ENCODE peak calls at places on chromosomes 2 and 18, in ten cellular contexts. One of them, this sample, is unnamed.

GRCh38 chr2:199833525-199833924 is 17.5 kb downstream of the FTCDNL1 start:
- DNase-seq in upper lobe of right lung: no peak
- DNase-seq in kidney: no peak
- DNase-seq in psoas muscle: no peak
- DNase-seq in mammary epithelial cell: no peak
- DNase-seq in kidney epithelial cell: no peak
- DNase-seq in bronchial epithelial cell: no peak
- DNase-seq in adrenal gland: no peak
- DNase-seq in fibroblast of the aortic adventitia: peak
- DNase-seq in fibroblast of mammary gland: no peak
- DNase-seq in this sample: no peak

GRCh38 chr18:54712758-54713157 is 115.5 kb upstream of the RAB27B start:
- DNase-seq in psoas muscle: no peak
- DNase-seq in upper lobe of right lung: no peak
- DNase-seq in kidney: no peak
- DNase-seq in fibroblast of the aortic adventitia: no peak
- DNase-seq in bronchial epithelial cell: no peak
- DNase-seq in adrenal gland: no peak
- DNase-seq in kidney epithelial cell: no peak
- DNase-seq in mammary epithelial cell: peak
- DNase-seq in fibroblast of mammary gland: no peak
- DNase-seq in this sample: no peak

GRCh38 chr2:190267302-190267701 is 52.3 kb downstream of the HIBCH start:
- DNase-seq in fibroblast of the aortic adventitia: peak
- DNase-seq in psoas muscle: no peak
- DNase-seq in kidney epithelial cell: peak
- DNase-seq in adrenal gland: peak
- DNase-seq in fibroblast of mammary gland: peak
- DNase-seq in mammary epithelial cell: peak
- DNase-seq in kidney: no peak
- DNase-seq in bronchial epithelial cell: peak
- DNase-seq in upper lobe of right lung: no peak
- DNase-seq in this sample: peak

GRCh38 chr2:160336091-160336490 is 136.0 kb upstream of the ITGB6 start:
- DNase-seq in mammary epithelial cell: no peak
- DNase-seq in fibroblast of the aortic adventitia: peak
- DNase-seq in bronchial epithelial cell: no peak
- DNase-seq in adrenal gland: no peak
- DNase-seq in psoas muscle: no peak
- DNase-seq in upper lobe of right lung: no peak
- DNase-seq in kidney: no peak
- DNase-seq in kidney epithelial cell: no peak
- DNase-seq in fibroblast of mammary gland: no peak
- DNase-seq in this sample: no peak

GRCh38 chr18:26471027-26471426 is 77.3 kb downstream of the KCTD1 start:
- DNase-seq in kidney: no peak
- DNase-seq in adrenal gland: no peak
- DNase-seq in psoas muscle: no peak
- DNase-seq in bronchial epithelial cell: no peak
- DNase-seq in mammary epithelial cell: no peak
- DNase-seq in fibroblast of mammary gland: no peak
- DNase-seq in upper lobe of right lung: no peak
- DNase-seq in fibroblast of the aortic adventitia: no peak
- DNase-seq in kidney epithelial cell: no peak
- DNase-seq in this sample: no peak

GRCh38 chr2:233436191-233436581 is 81.9 kb downstream of the DGKD start:
- DNase-seq in kidney epithelial cell: no peak
- DNase-seq in mammary epithelial cell: no peak
- DNase-seq in fibroblast of the aortic adventitia: no peak
- DNase-seq in bronchial epithelial cell: no peak
- DNase-seq in adrenal gland: no peak
- DNase-seq in kidney: no peak
- DNase-seq in psoas muscle: no peak
- DNase-seq in upper lobe of right lung: peak
- DNase-seq in fibroblast of mammary gland: no peak
- DNase-seq in this sample: no peak

GRCh38 chr2:152097291-152098032 is 1.4 kb downstream of the CACNB4 start:
- DNase-seq in psoas muscle: no peak
- DNase-seq in upper lobe of right lung: no peak
- DNase-seq in mammary epithelial cell: peak
- DNase-seq in fibroblast of mammary gland: peak
- DNase-seq in fibroblast of the aortic adventitia: peak
- DNase-seq in bronchial epithelial cell: peak
- DNase-seq in kidney: no peak
- DNase-seq in kidney epithelial cell: no peak
- DNase-seq in adrenal gland: peak
- DNase-seq in this sample: no peak

GRCh38 chr2:99397251-99397920 is 60.2 kb downstream of the EIF5B start:
- DNase-seq in upper lobe of right lung: no peak
- DNase-seq in kidney epithelial cell: no peak
- DNase-seq in mammary epithelial cell: no peak
- DNase-seq in psoas muscle: no peak
- DNase-seq in bronchial epithelial cell: no peak
- DNase-seq in adrenal gland: no peak
- DNase-seq in kidney: no peak
- DNase-seq in fibroblast of the aortic adventitia: no peak
- DNase-seq in fibroblast of mammary gland: no peak
- DNase-seq in this sample: no peak

GRCh38 chr18:33014060-33014796 is 241.4 kb upstream of the KLHL14 start:
- DNase-seq in adrenal gland: no peak
- DNase-seq in kidney epithelial cell: no peak
- DNase-seq in fibroblast of mammary gland: no peak
- DNase-seq in psoas muscle: no peak
- DNase-seq in kidney: no peak
- DNase-seq in upper lobe of right lung: no peak
- DNase-seq in fibroblast of the aortic adventitia: no peak
- DNase-seq in bronchial epithelial cell: peak
- DNase-seq in mammary epithelial cell: no peak
- DNase-seq in this sample: no peak

GRCh38 chr2:238908960-238909951 is 61.4 kb downstream of the TWIST2 start:
- DNase-seq in psoas muscle: peak
- DNase-seq in bronchial epithelial cell: peak
- DNase-seq in kidney epithelial cell: no peak
- DNase-seq in upper lobe of right lung: peak
- DNase-seq in fibroblast of the aortic adventitia: peak
- DNase-seq in fibroblast of mammary gland: peak
- DNase-seq in mammary epithelial cell: no peak
- DNase-seq in adrenal gland: peak
- DNase-seq in kidney: no peak
- DNase-seq in this sample: peak

GRCh38 chr2:2731885-2732284 is 400.8 kb upstream of the MYT1L start:
- DNase-seq in psoas muscle: no peak
- DNase-seq in adrenal gland: no peak
- DNase-seq in fibroblast of mammary gland: no peak
- DNase-seq in kidney epithelial cell: no peak
- DNase-seq in upper lobe of right lung: no peak
- DNase-seq in kidney: no peak
- DNase-seq in mammary epithelial cell: no peak
- DNase-seq in fibroblast of the aortic adventitia: no peak
- DNase-seq in bronchial epithelial cell: no peak
- DNase-seq in this sample: no peak

GRCh38 chr2:130183500-130184373 is 1.7 kb downstream of the MZT2B start:
- DNase-seq in mammary epithelial cell: no peak
- DNase-seq in kidney epithelial cell: no peak
- DNase-seq in bronchial epithelial cell: no peak
- DNase-seq in fibroblast of the aortic adventitia: peak
- DNase-seq in psoas muscle: peak
- DNase-seq in kidney: no peak
- DNase-seq in adrenal gland: peak
- DNase-seq in fibroblast of mammary gland: peak
- DNase-seq in upper lobe of right lung: no peak
- DNase-seq in this sample: peak

GRCh38 chr2:197975956-197976519 is 171.6 kb downstream of the PLCL1 start:
- DNase-seq in mammary epithelial cell: no peak
- DNase-seq in bronchial epithelial cell: no peak
- DNase-seq in upper lobe of right lung: no peak
- DNase-seq in kidney: no peak
- DNase-seq in fibroblast of the aortic adventitia: peak
- DNase-seq in psoas muscle: no peak
- DNase-seq in adrenal gland: no peak
- DNase-seq in fibroblast of mammary gland: no peak
- DNase-seq in kidney epithelial cell: no peak
- DNase-seq in this sample: no peak

GRCh38 chr2:206993964-206994363 is 54.6 kb downstream of the CPO start:
- DNase-seq in psoas muscle: no peak
- DNase-seq in kidney: no peak
- DNase-seq in kidney epithelial cell: no peak
- DNase-seq in fibroblast of mammary gland: no peak
- DNase-seq in fibroblast of the aortic adventitia: no peak
- DNase-seq in bronchial epithelial cell: no peak
- DNase-seq in adrenal gland: no peak
- DNase-seq in upper lobe of right lung: no peak
- DNase-seq in mammary epithelial cell: no peak
- DNase-seq in this sample: peak

DNA sequence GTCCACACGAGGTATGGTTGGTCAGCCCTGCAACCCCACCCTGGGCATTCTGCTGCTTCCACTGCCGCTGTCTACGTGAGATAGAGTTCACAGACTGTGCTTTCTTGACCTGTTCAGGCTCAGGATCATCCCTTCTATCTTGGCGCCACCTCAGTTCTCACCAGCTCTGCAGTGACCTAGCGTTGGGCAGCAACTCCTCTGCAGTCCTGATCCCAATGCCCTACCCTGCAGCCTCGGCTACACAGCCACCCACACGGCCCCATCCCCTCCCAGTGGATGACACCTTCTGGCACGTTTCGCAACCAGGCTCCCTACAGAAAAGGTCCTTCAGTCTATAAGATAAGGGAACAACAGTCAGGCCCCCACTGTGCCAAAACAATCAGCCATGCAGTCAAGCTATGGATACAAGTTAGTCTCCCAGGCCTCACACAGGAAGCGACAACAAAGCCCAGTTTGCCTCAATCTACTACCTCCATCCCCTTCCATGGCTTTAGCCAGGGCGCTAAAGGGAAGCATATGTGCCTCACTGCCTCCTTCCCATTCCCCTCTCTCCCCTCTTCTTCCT is 317.9 kb upstream of the PKDCC start:
- DNase-seq in psoas muscle: no peak
- DNase-seq in fibroblast of the aortic adventitia: no peak
- DNase-seq in mammary epithelial cell: no peak
- DNase-seq in kidney: no peak
- DNase-seq in adrenal gland: no peak
- DNase-seq in upper lobe of right lung: no peak
- DNase-seq in fibroblast of mammary gland: no peak
- DNase-seq in kidney epithelial cell: no peak
- DNase-seq in bronchial epithelial cell: no peak
- DNase-seq in this sample: no peak
- TF ChIP-seq CTCF in psoas muscle: no peak
- TF ChIP-seq CTCF in fibroblast of the aortic adventitia: no peak
- TF ChIP-seq CTCF in mammary epithelial cell: no peak
- TF ChIP-seq CTCF in kidney: no peak
- TF ChIP-seq CTCF in adrenal gland: no peak
- TF ChIP-seq CTCF in upper lobe of right lung: no peak
- TF ChIP-seq CTCF in fibroblast of mammary gland: no peak
- TF ChIP-seq CTCF in kidney epithelial cell: no peak
- TF ChIP-seq CTCF in bronchial epithelial cell: no peak
- TF ChIP-seq CTCF in this sample: no peak

DNA sequence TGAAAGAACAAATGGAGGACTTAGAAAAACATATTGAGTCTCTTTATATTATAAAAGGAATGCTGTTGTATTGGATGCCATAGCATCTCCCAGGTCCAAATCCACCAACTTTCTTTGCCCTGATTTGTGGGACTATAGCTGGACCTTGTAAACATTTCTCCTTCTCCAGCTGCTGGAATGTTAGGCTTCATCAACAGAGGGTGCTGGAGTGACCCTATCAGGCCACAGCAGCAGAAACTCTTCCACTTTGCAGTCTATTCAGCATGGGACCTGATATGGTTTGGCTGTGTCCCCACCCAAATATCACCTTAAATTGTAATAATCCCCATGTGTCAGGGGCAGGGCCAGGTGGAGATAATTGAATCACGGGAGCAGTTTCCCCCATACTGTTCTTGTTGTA is 138.4 kb upstream of the ARL4C start:
- DNase-seq in fibroblast of the aortic adventitia: peak
- DNase-seq in kidney: no peak
- DNase-seq in mammary epithelial cell: no peak
- DNase-seq in fibroblast of mammary gland: no peak
- DNase-seq in bronchial epithelial cell: no peak
- DNase-seq in adrenal gland: no peak
- DNase-seq in upper lobe of right lung: no peak
- DNase-seq in kidney epithelial cell: no peak
- DNase-seq in psoas muscle: no peak
- DNase-seq in this sample: no peak
- TF ChIP-seq CTCF in fibroblast of the aortic adventitia: peak
- TF ChIP-seq CTCF in kidney: no peak
- TF ChIP-seq CTCF in mammary epithelial cell: peak
- TF ChIP-seq CTCF in fibroblast of mammary gland: peak
- TF ChIP-seq CTCF in bronchial epithelial cell: no peak
- TF ChIP-seq CTCF in adrenal gland: no peak
- TF ChIP-seq CTCF in upper lobe of right lung: no peak
- TF ChIP-seq CTCF in kidney epithelial cell: no peak
- TF ChIP-seq CTCF in psoas muscle: no peak
- TF ChIP-seq CTCF in this sample: peak

DNA sequence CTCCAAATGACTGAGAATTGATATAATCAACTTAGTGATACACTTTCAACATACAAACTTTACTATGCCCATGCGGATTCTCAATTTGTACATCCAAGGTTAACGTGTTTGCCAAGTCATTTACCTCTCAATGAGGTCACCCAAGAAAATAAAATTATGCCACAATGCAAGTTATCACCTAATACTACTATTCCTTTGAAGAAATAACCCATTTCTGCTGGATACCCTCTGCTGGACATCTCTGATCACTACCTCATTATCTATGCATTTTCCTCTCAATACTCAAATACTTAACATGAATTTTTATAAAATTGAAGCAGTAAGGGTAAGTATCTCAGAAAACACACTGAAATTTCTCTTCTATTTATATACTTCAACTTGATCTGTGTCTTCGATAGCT is 12.7 kb downstream of the HNRNPLL start:
- DNase-seq in psoas muscle: no peak
- DNase-seq in upper lobe of right lung: no peak
- DNase-seq in adrenal gland: no peak
- DNase-seq in fibroblast of the aortic adventitia: no peak
- DNase-seq in bronchial epithelial cell: no peak
- DNase-seq in kidney: no peak
- DNase-seq in kidney epithelial cell: no peak
- DNase-seq in mammary epithelial cell: no peak
- DNase-seq in fibroblast of mammary gland: no peak
- DNase-seq in this sample: no peak
- TF ChIP-seq CTCF in psoas muscle: no peak
- TF ChIP-seq CTCF in upper lobe of right lung: peak
- TF ChIP-seq CTCF in adrenal gland: no peak
- TF ChIP-seq CTCF in fibroblast of the aortic adventitia: peak
- TF ChIP-seq CTCF in bronchial epithelial cell: no peak
- TF ChIP-seq CTCF in kidney: no peak
- TF ChIP-seq CTCF in kidney epithelial cell: peak
- TF ChIP-seq CTCF in mammary epithelial cell: peak
- TF ChIP-seq CTCF in fibroblast of mammary gland: peak
- TF ChIP-seq CTCF in this sample: peak

DNA sequence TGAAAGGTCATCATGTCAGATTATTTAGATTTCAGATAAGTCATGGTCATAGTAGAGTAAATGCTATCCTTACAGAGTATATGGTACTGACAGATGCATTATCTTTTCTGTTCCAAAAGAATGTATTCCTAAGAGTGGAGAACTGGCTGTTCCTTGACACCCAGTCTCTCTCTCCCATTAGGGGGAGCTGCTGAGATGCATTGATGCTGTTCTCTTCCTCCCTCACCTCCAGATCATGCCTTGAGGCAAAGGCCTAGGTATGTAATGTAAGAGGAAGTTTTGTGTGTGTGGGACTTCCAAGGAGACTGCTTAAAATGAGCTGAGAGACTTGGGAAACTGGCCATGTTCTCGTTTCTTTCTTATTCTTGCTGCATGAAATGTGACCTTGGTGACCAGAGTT is 979.5 kb upstream of the CELF4 start:
- DNase-seq in fibroblast of mammary gland: no peak
- DNase-seq in psoas muscle: no peak
- DNase-seq in mammary epithelial cell: peak
- DNase-seq in kidney: no peak
- DNase-seq in adrenal gland: no peak
- DNase-seq in kidney epithelial cell: no peak
- DNase-seq in upper lobe of right lung: no peak
- DNase-seq in bronchial epithelial cell: peak
- DNase-seq in fibroblast of the aortic adventitia: no peak
- DNase-seq in this sample: no peak
- TF ChIP-seq CTCF in fibroblast of mammary gland: no peak
- TF ChIP-seq CTCF in psoas muscle: no peak
- TF ChIP-seq CTCF in mammary epithelial cell: peak
- TF ChIP-seq CTCF in kidney: no peak
- TF ChIP-seq CTCF in adrenal gland: no peak
- TF ChIP-seq CTCF in kidney epithelial cell: peak
- TF ChIP-seq CTCF in upper lobe of right lung: no peak
- TF ChIP-seq CTCF in bronchial epithelial cell: peak
- TF ChIP-seq CTCF in fibroblast of the aortic adventitia: no peak
- TF ChIP-seq CTCF in this sample: no peak